ENCODE peak calls at places on chromosome 15, in seven cellular contexts. O is heart right ventricle; I is CD4-positive, CD25-positive, alpha-beta regulatory T cell; F is PC-3; E is pancreas; C is HAP-1; A is MM.1S. Y is an unnamed sample.
A peak's percentile ranks its signal among the peaks of the same experiment; 100 is the strongest.

GRCh38 chr15:90101969-90102890 is at the start of gene IDH2:
- DNase-seq in O (peak; percentile 75), I (peak; percentile 81), F (peak; percentile 89), E (peak; percentile 82), C (peak; percentile 84), A (peak; percentile 88), Y (peak; percentile 90)

GRCh38 chr15:98649996-98650870 is 1.9 kb downstream of the IGF1R start:
- DNase-seq in O (peak; percentile 35), I (peak; percentile 69), F (peak; percentile 18), E (peak; percentile 56), C (no peak), A (no peak), Y (no peak)

GRCh38 chr15:25136119-25136518 is 181.3 kb downstream of the SNRPN start:
- DNase-seq in O (no peak), I (no peak), F (no peak), E (no peak), C (no peak), A (no peak), Y (no peak)

GRCh38 chr15:87826119-87826730 is 430.3 kb downstream of the NTRK3 start:
- DNase-seq in O (no peak), I (no peak), F (no peak), E (no peak), C (no peak), A (no peak), Y (no peak)

GRCh38 chr15:74144153-74144775 is 13.9 kb downstream of the ISLR2 start:
- DNase-seq in O (no peak), I (no peak), F (no peak), E (no peak), C (no peak), A (no peak), Y (no peak)

GRCh38 chr15:78396976-78397375 is 41.0 kb upstream of the IREB2 start:
- DNase-seq in O (no peak), I (no peak), F (peak; percentile 33), E (peak; percentile 63), C (no peak), A (no peak), Y (peak; percentile 96)

GRCh38 chr15:58329781-58330467 is 101.9 kb upstream of the LIPC start:
- DNase-seq in O (no peak), I (no peak), F (peak; percentile 73), E (peak; percentile 48), C (no peak), A (no peak), Y (peak; percentile 90)

GRCh38 chr15:45161666-45162065 is 26.1 kb downstream of the SHF start:
- DNase-seq in O (no peak), I (no peak), F (no peak), E (no peak), C (no peak), A (no peak), Y (no peak)

GRCh38 chr15:57505949-57506391 is 85.7 kb upstream of the MYZAP start:
- DNase-seq in O (peak; percentile 74), I (no peak), F (peak; percentile 95), E (peak; percentile 92), C (no peak), A (no peak), Y (no peak)

GRCh38 chr15:77002954-77003912 is 8.3 kb downstream of the PSTPIP1 start:
- DNase-seq in O (peak; percentile 52), I (peak; percentile 83), F (no peak), E (peak; percentile 72), C (no peak), A (peak; percentile 70), Y (peak; percentile 67)

GRCh38 chr15:39856357-39856756 is 63.7 kb downstream of the GPR176 start:
- DNase-seq in O (no peak), I (no peak), F (no peak), E (peak; percentile 25), C (no peak), A (no peak), Y (no peak)

GRCh38 chr15:39859609-39860008 is 60.5 kb downstream of the GPR176 start:
- DNase-seq in O (no peak), I (no peak), F (no peak), E (no peak), C (no peak), A (no peak), Y (no peak)

GRCh38 chr15:39854161-39854560 is 65.9 kb downstream of the GPR176 start:
- DNase-seq in O (no peak), I (no peak), F (no peak), E (no peak), C (no peak), A (no peak), Y (no peak)

GRCh38 chr15:39855400-39855799 is 64.7 kb downstream of the GPR176 start:
- DNase-seq in O (peak; percentile 5), I (no peak), F (no peak), E (no peak), C (no peak), A (no peak), Y (no peak)

DNA sequence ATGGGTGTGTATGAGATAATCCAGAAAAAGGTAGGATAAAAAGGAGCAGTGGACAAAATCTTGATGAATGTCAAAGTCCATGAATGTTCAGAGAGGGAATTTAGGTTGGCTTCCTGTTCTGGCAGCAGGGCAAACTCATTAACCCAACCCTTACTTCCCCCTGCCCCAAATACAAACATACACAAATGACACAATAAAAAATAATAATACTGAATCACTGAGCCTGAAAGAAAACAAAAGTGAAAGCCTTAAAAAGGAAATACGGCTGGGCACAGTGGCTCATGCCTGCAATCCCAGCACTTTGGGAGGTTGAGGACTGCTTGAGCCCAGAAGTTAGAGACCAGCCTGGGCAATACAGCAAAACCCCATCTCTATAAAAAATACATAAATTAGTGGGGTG is 62.9 kb downstream of the GPR176 start:
- DNase-seq in O (no peak), I (no peak), F (no peak), E (no peak), C (no peak), A (no peak), Y (no peak)
- H3K4me1 ChIP-seq in O (no peaks in the 10 kb centered on the region), I (no peaks in the 10 kb centered on the region), F (no peaks in the 10 kb centered on the region), E (peaks cover 3% of the 10 kb centered on the region), C (peaks cover 15% of the 10 kb centered on the region), A (peaks cover 10% of the 10 kb centered on the region), Y (no peaks in the 10 kb centered on the region)

GRCh38 chr15:32878342-32878741 is 160.5 kb downstream of the GREM1 start:
- DNase-seq in O (no peak), I (no peak), F (peak; percentile 59), E (no peak), C (no peak), A (no peak), Y (no peak)
- H3K36me3 ChIP-seq in O (no peaks in the 10 kb centered on the region), I (no peaks in the 10 kb centered on the region), F (no peaks in the 10 kb centered on the region), E (no peaks in the 10 kb centered on the region), C (no peaks in the 10 kb centered on the region), A (no peaks in the 10 kb centered on the region), Y (no peaks in the 10 kb centered on the region)

GRCh38 chr15:40339621-40339945 is 1.2 kb downstream of the CCDC9B start:
- DNase-seq in O (no peak), I (no peak), F (no peak), E (no peak), C (no peak), A (no peak), Y (no peak)
- H3K4me1 ChIP-seq in O (peaks cover 57% of the 10 kb centered on the region), I (peaks cover 9% of the 10 kb centered on the region), F (peaks cover 80% of the 10 kb centered on the region), E (peaks cover 21% of the 10 kb centered on the region), C (peaks cover 15% of the 10 kb centered on the region), A (peaks cover 5% of the 10 kb centered on the region), Y (no peaks in the 10 kb centered on the region)

DNA sequence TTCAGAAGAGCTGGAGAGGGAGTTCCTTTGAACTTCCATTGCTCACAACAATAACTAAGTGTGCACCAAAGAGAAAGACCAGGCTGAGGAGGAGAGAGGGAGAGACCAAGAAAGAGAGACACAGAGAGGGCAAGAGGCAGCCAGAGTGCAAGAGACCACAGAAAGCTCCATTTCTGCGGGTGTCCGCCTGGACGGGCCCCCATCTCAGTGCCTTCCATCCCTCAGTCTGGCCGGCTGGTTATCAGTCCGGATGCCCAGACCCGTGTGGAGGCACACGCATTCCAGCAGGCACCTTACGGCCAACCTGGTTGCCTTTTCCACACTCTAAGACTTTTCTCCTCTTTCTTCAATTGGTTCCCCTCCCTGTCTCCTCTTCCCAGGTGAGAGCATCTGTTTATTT is 48.6 kb downstream of the TLE3 start:
- DNase-seq in O (no peak), I (no peak), F (no peak), E (no peak), C (no peak), A (no peak), Y (no peak)
- H3K36me3 ChIP-seq in O (peaks cover 68% of the 10 kb centered on the region), I (peaks cover 56% of the 10 kb centered on the region), F (peaks cover 26% of the 10 kb centered on the region), E (peaks cover 45% of the 10 kb centered on the region), C (peaks cover 66% of the 10 kb centered on the region), A (peaks cover 21% of the 10 kb centered on the region), Y (no peaks in the 10 kb centered on the region)

GRCh38 chr15:68096099-68096498 is 42.0 kb downstream of the PIAS1 start:
- DNase-seq in O (no peak), I (no peak), F (no peak), E (no peak), C (no peak), A (no peak), Y (no peak)
- H3K4me1 ChIP-seq in O (no peaks in the 10 kb centered on the region), I (peaks cover 3% of the 10 kb centered on the region), F (peaks cover 10% of the 10 kb centered on the region), E (peaks cover 8% of the 10 kb centered on the region), C (no peaks in the 10 kb centered on the region), A (peaks cover 28% of the 10 kb centered on the region), Y (no peaks in the 10 kb centered on the region)

GRCh38 chr15:34155859-34156258 is 54.0 kb downstream of the PGBD4 start:
- DNase-seq in O (no peak), I (no peak), F (no peak), E (no peak), C (no peak), A (no peak), Y (no peak)

GRCh38 chr15:34158355-34158754 is 51.5 kb downstream of the KATNBL1 start:
- DNase-seq in O (no peak), I (no peak), F (no peak), E (no peak), C (no peak), A (no peak), Y (no peak)

GRCh38 chr15:34154725-34155204 is 52.9 kb downstream of the PGBD4 start:
- DNase-seq in O (no peak), I (peak; percentile 4), F (peak; percentile 77), E (no peak), C (no peak), A (no peak), Y (no peak)

GRCh38 chr15:34161329-34161953 is 48.5 kb downstream of the KATNBL1 start:
- DNase-seq in O (no peak), I (no peak), F (peak; percentile 57), E (no peak), C (no peak), A (no peak), Y (no peak)

GRCh38 chr15:34160735-34161134 is 49.2 kb downstream of the KATNBL1 start:
- DNase-seq in O (no peak), I (no peak), F (no peak), E (no peak), C (no peak), A (no peak), Y (no peak)
- H3K36me3 ChIP-seq in O (peaks cover 54% of the 10 kb centered on the region), I (peaks cover 41% of the 10 kb centered on the region), F (peaks cover 95% of the 10 kb centered on the region), E (no peaks in the 10 kb centered on the region), C (peaks cover 10% of the 10 kb centered on the region), A (peaks cover 10% of the 10 kb centered on the region), Y (no peaks in the 10 kb centered on the region)

GRCh38 chr15:64845183-64845611 is 3.5 kb downstream of the PLEKHO2 start:
- DNase-seq in O (peak; percentile 46), I (no peak), F (no peak), E (peak; percentile 41), C (no peak), A (no peak), Y (no peak)
- H3K4me1 ChIP-seq in O (peaks cover 22% of the 10 kb centered on the region), I (peaks cover 59% of the 10 kb centered on the region), F (peaks cover 13% of the 10 kb centered on the region), E (peaks cover 6% of the 10 kb centered on the region), C (peaks cover 12% of the 10 kb centered on the region), A (peaks cover 15% of the 10 kb centered on the region), Y (peaks cover 6% of the 10 kb centered on the region)

DNA sequence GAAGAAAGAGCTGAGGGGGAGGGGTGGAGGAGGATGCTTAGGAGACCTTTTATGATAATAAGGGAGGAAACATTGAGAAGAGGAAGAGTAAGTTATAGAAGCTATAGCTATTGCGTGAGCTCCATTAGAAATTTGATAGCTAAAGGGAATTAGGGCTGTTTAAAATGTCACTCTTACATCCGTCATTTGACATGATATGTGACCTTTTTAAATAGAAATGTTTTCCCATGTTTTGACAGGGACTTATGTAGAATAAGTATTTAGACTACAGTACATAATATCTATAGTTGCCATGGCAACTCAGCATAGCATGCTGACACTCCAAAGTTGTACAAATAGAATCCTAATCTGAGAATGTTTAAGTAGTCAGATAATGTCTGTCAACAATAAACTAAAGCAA is 19.2 kb downstream of the RAD51 start:
- DNase-seq in O (no peak), I (no peak), F (no peak), E (no peak), C (no peak), A (no peak), Y (no peak)
- H3K36me3 ChIP-seq in O (no peaks in the 10 kb centered on the region), I (no peaks in the 10 kb centered on the region), F (peaks cover 28% of the 10 kb centered on the region), E (no peaks in the 10 kb centered on the region), C (peaks cover 67% of the 10 kb centered on the region), A (peaks cover 6% of the 10 kb centered on the region), Y (no peaks in the 10 kb centered on the region)

Y was measured in right lobe of liver.